ENCODE peak calls at places on chromosomes 5 and 9, in seven cellular contexts. One of them, this sample, is unnamed.

GRCh38 chr9:17613723-17614122 is 34.9 kb downstream of the SH3GL2 start:
- DNase-seq in iris pigment epithelial cell: peak
- DNase-seq in fibroblast of lung: peak
- DNase-seq in IMR-90: peak
- DNase-seq in HuH-7.5: no peak
- DNase-seq in NCI-H69: peak
- DNase-seq in HS-5: peak
- DNase-seq in this sample: no peak

GRCh38 chr5:64744914-64745313 is 23.6 kb downstream of the SREK1IP1 start:
- DNase-seq in HuH-7.5: no peak
- DNase-seq in IMR-90: no peak
- DNase-seq in iris pigment epithelial cell: no peak
- DNase-seq in fibroblast of lung: no peak
- DNase-seq in HS-5: no peak
- DNase-seq in NCI-H69: no peak
- DNase-seq in this sample: no peak

GRCh38 chr5:168658394-168658793 is 79.2 kb upstream of the PANK3 start:
- DNase-seq in iris pigment epithelial cell: no peak
- DNase-seq in HuH-7.5: no peak
- DNase-seq in HS-5: no peak
- DNase-seq in fibroblast of lung: no peak
- DNase-seq in IMR-90: no peak
- DNase-seq in NCI-H69: no peak
- DNase-seq in this sample: peak

GRCh38 chr5:106454651-106455415 is 1215.9 kb downstream of the EFNA5 start:
- DNase-seq in iris pigment epithelial cell: peak
- DNase-seq in HuH-7.5: no peak
- DNase-seq in NCI-H69: peak
- DNase-seq in HS-5: peak
- DNase-seq in IMR-90: peak
- DNase-seq in fibroblast of lung: peak
- DNase-seq in this sample: peak

GRCh38 chr5:134103397-134103796 is 11.1 kb upstream of the TCF7 start:
- DNase-seq in HS-5: no peak
- DNase-seq in iris pigment epithelial cell: no peak
- DNase-seq in NCI-H69: no peak
- DNase-seq in HuH-7.5: no peak
- DNase-seq in IMR-90: no peak
- DNase-seq in fibroblast of lung: no peak
- DNase-seq in this sample: no peak

GRCh38 chr9:99720455-99721050 is 101.1 kb upstream of the NR4A3 start:
- DNase-seq in fibroblast of lung: peak
- DNase-seq in HS-5: no peak
- DNase-seq in IMR-90: peak
- DNase-seq in iris pigment epithelial cell: peak
- DNase-seq in HuH-7.5: no peak
- DNase-seq in NCI-H69: no peak
- DNase-seq in this sample: no peak

GRCh38 chr9:37746448-37747270 is 6.9 kb upstream of the TRMT10B start:
- DNase-seq in iris pigment epithelial cell: peak
- DNase-seq in NCI-H69: no peak
- DNase-seq in IMR-90: peak
- DNase-seq in fibroblast of lung: peak
- DNase-seq in HS-5: no peak
- DNase-seq in HuH-7.5: no peak
- DNase-seq in this sample: peak

GRCh38 chr9:68454579-68455334 is 85.9 kb downstream of the TMEM252 start:
- DNase-seq in NCI-H69: no peak
- DNase-seq in HuH-7.5: no peak
- DNase-seq in HS-5: no peak
- DNase-seq in iris pigment epithelial cell: no peak
- DNase-seq in fibroblast of lung: no peak
- DNase-seq in IMR-90: no peak
- DNase-seq in this sample: no peak

GRCh38 chr5:36374275-36374862 is 72.7 kb upstream of the RANBP3L start:
- DNase-seq in HS-5: peak
- DNase-seq in NCI-H69: no peak
- DNase-seq in HuH-7.5: no peak
- DNase-seq in fibroblast of lung: peak
- DNase-seq in iris pigment epithelial cell: peak
- DNase-seq in IMR-90: peak
- DNase-seq in this sample: no peak

GRCh38 chr5:154010660-154011059 is 28.1 kb downstream of the FAM114A2 start:
- DNase-seq in HS-5: no peak
- DNase-seq in HuH-7.5: no peak
- DNase-seq in iris pigment epithelial cell: peak
- DNase-seq in fibroblast of lung: no peak
- DNase-seq in NCI-H69: no peak
- DNase-seq in IMR-90: no peak
- DNase-seq in this sample: no peak

GRCh38 chr9:95131023-95131943 is 186.2 kb downstream of the FANCC start:
- DNase-seq in HuH-7.5: peak
- DNase-seq in NCI-H69: peak
- DNase-seq in HS-5: no peak
- DNase-seq in fibroblast of lung: peak
- DNase-seq in IMR-90: peak
- DNase-seq in iris pigment epithelial cell: peak
- DNase-seq in this sample: peak

GRCh38 chr5:152376871-152377270 is 28.2 kb downstream of the NMUR2 start:
- DNase-seq in fibroblast of lung: no peak
- DNase-seq in HuH-7.5: no peak
- DNase-seq in NCI-H69: no peak
- DNase-seq in iris pigment epithelial cell: no peak
- DNase-seq in HS-5: no peak
- DNase-seq in IMR-90: no peak
- DNase-seq in this sample: no peak

GRCh38 chr9:37915911-37916470 is 12.1 kb upstream of the SLC25A51 start:
- DNase-seq in iris pigment epithelial cell: no peak
- DNase-seq in IMR-90: no peak
- DNase-seq in fibroblast of lung: no peak
- DNase-seq in NCI-H69: no peak
- DNase-seq in HuH-7.5: no peak
- DNase-seq in HS-5: no peak
- DNase-seq in this sample: no peak

GRCh38 chr5:144036476-144036875 is 134.0 kb downstream of the YIPF5 start:
- DNase-seq in NCI-H69: no peak
- DNase-seq in fibroblast of lung: no peak
- DNase-seq in IMR-90: peak
- DNase-seq in iris pigment epithelial cell: no peak
- DNase-seq in HuH-7.5: no peak
- DNase-seq in HS-5: no peak
- DNase-seq in this sample: no peak

GRCh38 chr9:128838338-128838737 is 8.7 kb upstream of the SPOUT1 start:
- DNase-seq in HS-5: no peak
- DNase-seq in NCI-H69: peak
- DNase-seq in IMR-90: no peak
- DNase-seq in HuH-7.5: peak
- DNase-seq in fibroblast of lung: no peak
- DNase-seq in iris pigment epithelial cell: no peak
- DNase-seq in this sample: no peak

GRCh38 chr9:136980669-136981478 is 1.9 kb upstream of the LCNL1 start:
- DNase-seq in HuH-7.5: no peak
- DNase-seq in IMR-90: no peak
- DNase-seq in HS-5: no peak
- DNase-seq in NCI-H69: no peak
- DNase-seq in fibroblast of lung: no peak
- DNase-seq in iris pigment epithelial cell: no peak
- DNase-seq in this sample: no peak

GRCh38 chr5:90909091-90909503 is 350.5 kb downstream of the ADGRV1 start:
- DNase-seq in fibroblast of lung: peak
- DNase-seq in IMR-90: peak
- DNase-seq in HS-5: no peak
- DNase-seq in iris pigment epithelial cell: peak
- DNase-seq in HuH-7.5: no peak
- DNase-seq in NCI-H69: peak
- DNase-seq in this sample: no peak